ENCODE peak calls at places on chromosome 22, in five cellular contexts. X, J, R, U and H are unnamed samples.

GRCh38 chr22:41242396-41243117 is 1.8 kb upstream of the CHADL start:
- DNase-seq in U (no peak), X (no peak), J (no peak), R (no peak), H (no peak)

GRCh38 chr22:43008921-43009320 is 6.0 kb downstream of the PACSIN2 start:
- DNase-seq in U (no peak), R (no peak), X (no peak), J (no peak), H (no peak)

GRCh38 chr22:23121026-23121823 is 20.6 kb downstream of the RSPH14 start:
- DNase-seq in J (no peak), X (no peak), R (no peak), U (no peak), H (no peak)

GRCh38 chr22:39287076-39287743 is 32.2 kb downstream of the RPL3 start:
- DNase-seq in U (peak; percentile 87), R (no peak), X (no peak), J (no peak), H (no peak)

GRCh38 chr22:39559456-39560105 is 11.0 kb upstream of the CACNA1I start:
- DNase-seq in R (no peak), J (no peak), U (peak; percentile 63), X (no peak), H (peak; percentile 56)

GRCh38 chr22:33044059-33044458 is 14.1 kb downstream of the SYN3 start:
- DNase-seq in X (no peak), R (no peak), J (no peak), U (no peak), H (no peak)

GRCh38 chr22:23035557-23036277 is 34.6 kb upstream of the GNAZ start:
- DNase-seq in R (no peak), U (no peak), J (no peak), X (no peak), H (no peak)

GRCh38 chr22:41364955-41365354 is 16.8 kb upstream of the TEF start:
- DNase-seq in U (no peak), J (no peak), X (no peak), R (no peak), H (no peak)

GRCh38 chr22:41561335-41561734 is 525 bp downstream of the CSDC2 start:
- DNase-seq in X (no peak), U (no peak), R (no peak), J (no peak), H (no peak)

GRCh38 chr22:42177891-42178336 is 47.3 kb upstream of the CYP2D6 start:
- DNase-seq in R (no peak), U (no peak), X (no peak), J (no peak), H (no peak)

GRCh38 chr22:38935023-38935422 is 22.4 kb upstream of the APOBEC3A start:
- DNase-seq in R (peak; percentile 95), U (no peak), J (no peak), X (no peak), H (no peak)

DNA sequence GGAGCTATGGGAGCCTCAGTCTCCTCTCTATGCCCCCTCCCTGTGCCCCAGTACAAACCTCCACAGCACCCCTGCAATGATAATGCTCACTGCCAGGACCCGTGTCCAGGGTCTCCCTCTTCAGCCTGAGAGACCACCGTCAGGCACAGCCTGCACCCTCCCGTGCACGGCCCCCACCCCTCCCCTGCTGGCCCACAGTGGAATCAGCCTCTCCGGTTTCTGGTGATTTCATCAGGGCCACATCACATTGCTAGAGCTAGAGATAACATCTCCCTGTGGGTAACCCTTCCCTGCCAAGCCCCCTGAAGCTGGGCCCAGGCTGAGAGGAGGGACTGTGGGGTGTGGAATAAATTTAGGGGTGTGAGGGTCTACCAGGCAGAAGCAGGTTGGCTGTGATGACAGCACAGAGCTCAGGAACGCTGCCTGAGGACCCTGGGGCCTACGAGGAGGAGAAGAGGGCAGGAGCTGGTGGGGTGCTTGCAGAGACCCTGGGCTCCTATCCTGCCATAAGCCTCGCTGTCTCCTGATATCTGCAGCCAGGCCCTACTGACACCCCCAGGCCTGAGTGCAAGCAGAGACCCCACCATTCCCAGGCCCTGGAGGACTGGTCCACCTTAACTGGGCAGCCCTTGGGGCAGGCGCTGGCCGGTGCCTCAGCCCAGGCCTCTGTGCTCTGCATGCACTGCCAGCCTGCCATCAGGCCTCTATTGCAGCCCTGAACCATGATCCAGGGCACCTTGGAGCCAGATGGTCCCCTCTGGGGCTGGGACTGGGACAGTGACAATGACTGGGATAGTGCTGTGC is at the start of gene KLHDC7B:
- DNase-seq in U (peak; percentile 51), J (no peak), R (no peak), X (no peak), H (no peak)
- TF ChIP-seq CTCF in U (no peak), J (no peak), R (no peak), X (no peak), H (no peak)

DNA sequence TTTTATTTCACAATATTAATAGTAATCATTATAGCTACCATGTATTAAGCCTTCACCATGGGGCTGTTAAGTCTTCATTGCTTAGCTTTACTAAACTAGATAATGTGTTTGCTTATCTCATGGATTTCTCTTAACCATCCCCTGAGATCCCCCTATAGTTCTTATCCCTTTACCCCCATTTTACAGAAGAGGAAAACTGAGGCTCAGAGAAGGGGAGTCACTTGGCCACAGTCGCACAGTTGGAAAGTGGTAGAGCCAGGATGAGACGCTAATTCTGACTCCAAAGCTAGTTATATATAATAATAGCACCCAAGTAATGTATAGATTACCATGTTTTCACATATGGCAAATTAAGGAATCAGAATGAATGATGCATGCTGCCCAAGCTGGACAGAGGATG is 9.7 kb upstream of the TFIP11 start:
- DNase-seq in R (no peak), J (no peak), X (no peak), U (no peak), H (no peak)
- TF ChIP-seq CTCF in R (no peak), J (no peak), X (no peak), U (no peak), H (no peak)

DNA sequence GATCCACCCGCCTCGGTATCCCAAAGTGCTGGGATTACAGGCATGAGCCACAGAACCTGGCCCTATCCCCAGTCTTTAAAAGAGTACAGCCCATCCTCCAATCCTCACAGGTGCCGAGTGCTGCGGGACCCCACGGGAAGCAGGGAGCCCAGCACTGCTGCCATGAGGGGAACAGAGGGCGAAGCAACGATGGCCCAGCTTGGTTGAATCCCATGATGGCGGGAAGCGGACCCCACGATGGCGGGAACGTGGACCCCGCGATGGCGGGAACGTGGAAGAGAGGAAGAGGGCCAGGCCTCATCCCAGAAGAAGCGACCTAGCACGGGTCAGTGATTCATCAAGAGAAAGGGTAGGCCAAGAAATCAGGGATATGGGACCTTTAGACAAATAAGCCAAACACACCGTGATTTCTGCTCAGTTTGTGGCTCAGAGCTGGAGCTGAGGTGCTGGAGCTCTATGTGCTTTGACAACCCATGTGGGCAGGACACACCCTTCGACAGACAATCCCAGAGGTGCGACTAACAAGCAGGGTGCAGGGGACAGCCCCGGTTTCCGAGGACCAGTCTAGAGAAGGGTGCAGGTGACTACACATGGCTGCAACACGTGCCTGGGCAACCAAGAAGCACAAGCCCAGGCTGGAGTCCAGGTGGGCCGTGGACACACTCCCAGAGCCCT is 30.9 kb downstream of the BRD1 start:
- DNase-seq in X (no peak), J (no peak), R (no peak), U (no peak), H (no peak)
- TF ChIP-seq CTCF in X (no peak), J (no peak), R (no peak), U (no peak), H (no peak)

DNA sequence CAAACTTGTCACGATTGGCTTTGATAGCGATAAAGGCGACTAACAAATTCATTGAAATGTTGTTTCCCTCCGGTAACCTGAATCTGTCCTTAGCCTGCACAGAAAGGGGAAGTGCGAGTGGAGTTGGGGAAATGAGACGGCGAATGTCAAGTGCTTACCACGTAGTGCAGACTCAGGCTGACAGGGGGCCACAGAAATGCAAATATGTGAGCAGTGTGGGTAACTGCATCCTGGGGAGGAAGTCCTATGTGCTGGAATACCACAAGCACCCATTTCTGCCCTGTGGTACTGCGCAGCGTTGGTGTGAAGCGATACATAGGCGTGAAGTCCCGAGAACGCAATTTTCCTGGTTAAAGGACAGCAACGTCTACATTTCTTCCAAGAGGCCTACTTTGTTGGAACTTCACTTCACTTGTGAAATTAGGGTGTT is 869 bp upstream of the EIF4ENIF1 start:
- DNase-seq in J (peak; percentile 1), R (peak; percentile 88), U (peak; percentile 87), X (peak; percentile 37), H (peak; percentile 49)
- TF ChIP-seq CTCF in J (no peak), R (no peak), U (no peak), X (no peak), H (no peak)

GRCh38 chr22:47154621-47155081 is 392.2 kb downstream of the TBC1D22A start:
- DNase-seq in U (no peak), R (no peak), X (no peak), J (no peak), H (no peak)
- TF ChIP-seq CTCF in U (no peak), R (no peak), X (no peak), J (no peak), H (no peak)

DNA sequence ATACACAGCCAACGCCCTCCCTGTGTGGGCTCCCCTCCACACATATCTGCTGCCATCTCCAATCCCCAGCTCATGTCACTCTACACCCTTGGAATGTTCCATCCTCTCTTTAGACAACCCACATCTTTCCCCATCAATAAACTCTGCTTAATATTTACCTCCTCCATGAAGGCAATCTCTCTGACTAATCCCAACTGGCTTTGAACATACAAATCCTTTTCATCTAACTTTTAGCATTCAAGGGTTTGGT is 135.5 kb upstream of the PITPNB start:
- DNase-seq in J (no peak), U (no peak), R (no peak), X (no peak), H (no peak)
- TF ChIP-seq CTCF in J (no peak), U (no peak), R (no peak), X (no peak), H (no peak)